ENCODE peak calls at places on chromosomes 16 and 17, in seven cellular contexts. F, W, P, S, Z, N and L are unnamed samples.

GRCh38 chr17:8700546-8700945 is 44.1 kb downstream of the CCDC42 start:
- DNase-seq in F (no peak), W (no peak), P (no peak), S (no peak), Z (no peak), N (no peak), L (no peak)

GRCh38 chr17:78933025-78933958 is 8.1 kb upstream of the TIMP2 start:
- DNase-seq in F (peak; percentile 60), W (peak; percentile 94), P (peak; percentile 33), S (no peak), Z (peak; percentile 25), N (peak; percentile 12), L (no peak)

GRCh38 chr17:39551879-39552278 is 55.8 kb downstream of the NEUROD2 start:
- DNase-seq in F (no peak), W (no peak), P (no peak), S (no peak), Z (no peak), N (no peak), L (no peak)

GRCh38 chr17:60168654-60169053 is 18.9 kb downstream of the CA4 start:
- DNase-seq in F (no peak), W (no peak), P (no peak), S (no peak), Z (no peak), N (no peak), L (no peak)

GRCh38 chr16:17318200-17318599 is 152.6 kb downstream of the XYLT1 start:
- DNase-seq in F (no peak), W (no peak), P (no peak), S (no peak), Z (no peak), N (no peak), L (no peak)

GRCh38 chr16:80260906-80261311 is 279.9 kb upstream of the DYNLRB2 start:
- DNase-seq in F (no peak), W (no peak), P (no peak), S (no peak), Z (no peak), N (no peak), L (no peak)

GRCh38 chr17:65191805-65192740 is 54.9 kb downstream of the RGS9 start:
- DNase-seq in F (no peak), W (no peak), P (no peak), S (no peak), Z (no peak), N (no peak), L (no peak)

GRCh38 chr17:72588561-72588960 is 467.7 kb downstream of the SOX9 start:
- DNase-seq in F (no peak), W (no peak), P (no peak), S (no peak), Z (no peak), N (no peak), L (no peak)

GRCh38 chr17:76353004-76353598 is 615 bp downstream of the PRPSAP1 start:
- DNase-seq in F (no peak), W (no peak), P (peak; percentile 6), S (no peak), Z (no peak), N (no peak), L (peak; percentile 2)

GRCh38 chr16:66266436-66267286 is 99.8 kb upstream of the CDH5 start:
- DNase-seq in F (no peak), W (peak; percentile 92), P (no peak), S (no peak), Z (no peak), N (no peak), L (no peak)

GRCh38 chr16:57167951-57168350 is 17.9 kb downstream of the PSME3IP1 start:
- DNase-seq in F (peak; percentile 74), W (peak; percentile 29), P (peak; percentile 47), S (no peak), Z (no peak), N (no peak), L (no peak)

GRCh38 chr17:64508683-64509082 is 1.9 kb downstream of the CEP95 start:
- DNase-seq in F (no peak), W (no peak), P (no peak), S (no peak), Z (no peak), N (no peak), L (no peak)

GRCh38 chr16:4075534-4075933 is 40.7 kb downstream of the ADCY9 start:
- DNase-seq in F (peak; percentile 78), W (no peak), P (peak; percentile 37), S (no peak), Z (no peak), N (no peak), L (no peak)